ENCODE peak calls at places on chromosomes 11 and 22, in four cellular contexts. P is left cardiac atrium, N is iPS-NIHi11, R is EL. I is an unnamed sample.

GRCh38 chr22:26406118-26406517 is 22.9 kb upstream of the ASPHD2 start:
- DNase-seq in N (no peak), P (no peak), R (peak; percentile 20), I (no peak)

GRCh38 chr11:35787626-35788025 is 125.1 kb downstream of the TRIM44 start:
- DNase-seq in P (no peak), R (no peak), N (no peak), I (no peak)

GRCh38 chr11:114163830-114164401 is 104.4 kb downstream of the ZBTB16 start:
- DNase-seq in R (no peak), P (no peak), N (no peak), I (no peak)

GRCh38 chr11:34643846-34644245 is 23.0 kb downstream of the EHF start:
- DNase-seq in N (no peak), P (no peak), R (peak; percentile 42), I (no peak)

GRCh38 chr11:86046111-86046510 is 22.8 kb downstream of the PICALM start:
- DNase-seq in N (no peak), P (no peak), R (peak; percentile 34), I (no peak)

GRCh38 chr11:108135845-108136599 is 14.7 kb downstream of the ACAT1 start:
- DNase-seq in P (no peak), R (peak; percentile 15), N (no peak), I (no peak)

GRCh38 chr11:113796663-113797259 is 17.2 kb downstream of the CLDN25 start:
- DNase-seq in P (no peak), R (peak; percentile 47), N (peak; percentile 58), I (no peak)

GRCh38 chr11:125082611-125083311 is 19.7 kb downstream of the SLC37A2 start:
- DNase-seq in R (peak; percentile 91), N (no peak), P (no peak), I (no peak)